ENCODE peak calls at places on chromosomes 11 and 22, in six cellular contexts. K is ovary, J is Peyer's patch, L is tibial artery, E is HCT116, G is PC-9. D is an unnamed sample. For H3K4me1 and H3K9me3, the result is how much of the 10 kb centered on the place peaks cover.

GRCh38 chr11:30573951-30574350 is 12.2 kb downstream of the MPPED2 start:
- DNase-seq in K (no peak), J (no peak), L (no peak), E (no peak), G (no peak), D (no peak)

GRCh38 chr11:119432484-119433368 is 9.8 kb upstream of the THY1 start:
- DNase-seq in K (peak), J (no peak), L (no peak), E (no peak), G (no peak), D (peak)

GRCh38 chr11:114342476-114342875 is 46.3 kb downstream of the NNMT start:
- DNase-seq in K (no peak), J (no peak), L (no peak), E (no peak), G (no peak), D (no peak)

GRCh38 chr11:76598426-76598839 is 72.1 kb downstream of the LRRC32 start:
- DNase-seq in K (no peak), J (peak), L (no peak), E (peak), G (peak), D (peak)

GRCh38 chr11:114180301-114181055 is 115.7 kb upstream of the NNMT start:
- DNase-seq in K (no peak), J (peak), L (no peak), E (no peak), G (no peak), D (no peak)

GRCh38 chr22:26888887-26889286 is 231.5 kb downstream of the MIAT start:
- DNase-seq in K (no peak), J (no peak), L (no peak), E (no peak), G (no peak), D (no peak)

GRCh38 chr11:134658481-134659080 is 246.5 kb upstream of the B3GAT1 start:
- DNase-seq in K (no peak), J (peak), L (peak), E (no peak), G (no peak), D (no peak)

GRCh38 chr11:115207166-115207591 is 297.0 kb downstream of the CADM1 start:
- DNase-seq in K (no peak), J (no peak), L (no peak), E (no peak), G (no peak), D (no peak)

GRCh38 chr11:55956521-55956920 is 13.2 kb downstream of the OR10AG1 start:
- DNase-seq in K (no peak), J (no peak), L (no peak), E (no peak), G (no peak), D (no peak)

GRCh38 chr22:35215993-35216392 is 41.3 kb upstream of the HMGXB4 start:
- DNase-seq in K (no peak), J (no peak), L (no peak), E (no peak), G (no peak), D (no peak)

GRCh38 chr11:71504526-71504925 is 22.5 kb upstream of the KRTAP5-7 start:
- DNase-seq in K (no peak), J (peak), L (no peak), E (no peak), G (peak), D (no peak)

GRCh38 chr11:65767406-65767805 is 13.4 kb downstream of the AP5B1 start:
- DNase-seq in K (no peak), J (no peak), L (no peak), E (no peak), G (no peak), D (no peak)

GRCh38 chr11:11463397-11463796 is 110.3 kb upstream of the CSNK2A3 start:
- DNase-seq in K (no peak), J (no peak), L (no peak), E (no peak), G (no peak), D (no peak)

GRCh38 chr11:1138053-1138452 is 19.7 kb upstream of the MUC5AC start:
- DNase-seq in K (no peak), J (peak), L (no peak), E (no peak), G (no peak), D (no peak)

GRCh38 chr11:27972432-27973170 is 135.4 kb downstream of the KIF18A start:
- DNase-seq in K (no peak), J (no peak), L (no peak), E (no peak), G (no peak), D (no peak)

GRCh38 chr11:112085822-112086421 is 634 bp downstream of the TIMM8B start:
- DNase-seq in K (no peak), J (no peak), L (no peak), E (no peak), G (no peak), D (no peak)

GRCh38 chr22:27488456-27489224 is 312.9 kb downstream of the MN1 start:
- DNase-seq in K (no peak), J (no peak), L (peak), E (no peak), G (no peak), D (peak)

GRCh38 chr22:25120093-25120561 is 79.5 kb upstream of the CRYBB3 start:
- DNase-seq in K (no peak), J (peak), L (no peak), E (peak), G (peak), D (no peak)

DNA sequence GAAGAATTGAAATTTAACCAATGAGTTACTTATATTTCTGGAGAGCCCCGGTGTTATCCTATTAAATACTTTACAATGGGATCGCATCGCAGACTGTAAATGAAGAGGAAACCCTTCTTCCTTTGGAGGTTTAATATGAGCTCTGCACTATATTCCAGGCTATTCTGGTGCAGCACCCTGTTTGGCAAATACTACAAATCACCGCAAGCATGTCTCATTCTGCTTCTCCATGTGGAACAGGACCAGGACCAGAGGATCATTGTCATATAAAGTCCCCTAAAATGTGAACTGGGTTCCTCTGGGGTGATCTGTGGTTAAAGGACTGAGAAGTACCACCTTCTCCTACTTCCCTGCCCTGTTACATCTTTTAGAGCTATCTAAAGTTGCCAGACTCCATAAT is 703.7 kb downstream of the DLG2 start:
- DNase-seq in K (no peak), J (no peak), L (no peak), E (no peak), G (no peak), D (no peak)
- H3K4me1 ChIP-seq in K (under half), J (under half), L (under half), E (under half), G (under half), D (under half)

DNA sequence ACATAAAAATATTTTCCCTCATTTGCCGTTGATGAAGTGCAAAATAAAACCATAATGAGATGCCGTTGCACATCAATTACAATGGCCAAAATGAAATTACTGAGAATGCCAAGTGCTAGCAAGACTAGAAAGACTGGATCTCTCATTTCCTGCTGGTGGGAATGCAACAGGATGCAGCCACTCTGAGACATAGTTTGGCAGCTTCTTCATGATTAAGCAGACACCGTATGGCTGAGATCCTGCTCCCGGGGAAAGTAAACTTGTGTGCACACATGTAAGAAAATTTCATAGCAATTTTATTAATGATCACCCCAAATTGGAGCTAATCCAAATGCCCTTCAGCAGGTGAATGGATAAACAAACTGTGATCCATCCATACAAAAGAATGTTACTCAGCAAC is 1013.2 kb downstream of the TBC1D22A start:
- DNase-seq in K (no peak), J (no peak), L (no peak), E (no peak), G (no peak), D (no peak)
- H3K9me3 ChIP-seq in K (under half), J (under half), L (under half), E (under half), G (under half), D (under half)

GRCh38 chr22:37601540-37602442 is 6.8 kb upstream of the GGA1 start:
- DNase-seq in K (no peak), J (peak), L (no peak), E (peak), G (peak), D (no peak)
- H3K4me3 ChIP-seq in K (no peak), J (peak), L (no peak), E (no peak), G (peak), D (no peak)

DNA sequence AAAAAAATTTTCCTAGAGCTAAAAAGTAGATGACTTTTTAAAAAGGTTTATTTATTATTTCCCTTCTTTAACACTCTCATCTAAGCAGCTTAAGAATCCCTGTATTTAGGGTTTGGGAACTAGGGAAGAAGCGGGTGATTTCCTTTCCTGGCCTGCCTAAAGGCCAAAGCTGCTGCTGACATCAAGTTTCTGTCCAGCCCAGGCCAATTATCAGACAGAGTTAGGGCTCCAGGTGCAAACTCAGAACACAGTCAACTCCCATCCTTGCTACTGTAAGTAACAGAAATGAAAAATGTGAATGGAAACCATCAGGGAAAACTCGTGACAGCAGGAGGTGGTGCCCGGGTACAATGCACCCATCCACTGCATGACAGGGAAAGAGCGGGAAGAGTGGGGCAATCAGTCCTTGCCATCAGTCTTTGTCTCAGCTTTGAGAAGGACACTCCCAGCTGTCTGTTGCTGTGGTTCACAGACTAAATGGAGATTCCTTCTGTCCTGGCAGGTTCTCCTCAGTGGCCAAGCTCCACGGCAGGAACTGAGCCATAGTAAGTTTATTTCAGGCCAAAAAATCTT is 109.0 kb downstream of the CCDC81 start:
- DNase-seq in K (no peak), J (no peak), L (no peak), E (no peak), G (peak), D (no peak)
- H3K4me1 ChIP-seq in K (under half), J (under half), L (under half), E (under half), G (under half), D (under half)

GRCh38 chr22:29299136-29299900 is 7.1 kb upstream of the GAS2L1 start:
- DNase-seq in K (no peak), J (no peak), L (no peak), E (no peak), G (no peak), D (no peak)

GRCh38 chr22:29300807-29301601 is 5.4 kb upstream of the GAS2L1 start:
- DNase-seq in K (no peak), J (no peak), L (no peak), E (no peak), G (no peak), D (no peak)

GRCh38 chr22:29301716-29302401 is 4.6 kb upstream of the GAS2L1 start:
- DNase-seq in K (no peak), J (peak), L (no peak), E (no peak), G (no peak), D (no peak)

GRCh38 chr22:29298641-29299040 is 7.8 kb upstream of the GAS2L1 start:
- DNase-seq in K (no peak), J (no peak), L (no peak), E (no peak), G (no peak), D (no peak)

GRCh38 chr22:29300467-29300806 is 6.0 kb upstream of the GAS2L1 start:
- DNase-seq in K (no peak), J (no peak), L (no peak), E (no peak), G (no peak), D (no peak)
- H3K9me3 ChIP-seq in K (under half), J (under half), L (under half), E (under half), G (under half), D (under half)

DNA sequence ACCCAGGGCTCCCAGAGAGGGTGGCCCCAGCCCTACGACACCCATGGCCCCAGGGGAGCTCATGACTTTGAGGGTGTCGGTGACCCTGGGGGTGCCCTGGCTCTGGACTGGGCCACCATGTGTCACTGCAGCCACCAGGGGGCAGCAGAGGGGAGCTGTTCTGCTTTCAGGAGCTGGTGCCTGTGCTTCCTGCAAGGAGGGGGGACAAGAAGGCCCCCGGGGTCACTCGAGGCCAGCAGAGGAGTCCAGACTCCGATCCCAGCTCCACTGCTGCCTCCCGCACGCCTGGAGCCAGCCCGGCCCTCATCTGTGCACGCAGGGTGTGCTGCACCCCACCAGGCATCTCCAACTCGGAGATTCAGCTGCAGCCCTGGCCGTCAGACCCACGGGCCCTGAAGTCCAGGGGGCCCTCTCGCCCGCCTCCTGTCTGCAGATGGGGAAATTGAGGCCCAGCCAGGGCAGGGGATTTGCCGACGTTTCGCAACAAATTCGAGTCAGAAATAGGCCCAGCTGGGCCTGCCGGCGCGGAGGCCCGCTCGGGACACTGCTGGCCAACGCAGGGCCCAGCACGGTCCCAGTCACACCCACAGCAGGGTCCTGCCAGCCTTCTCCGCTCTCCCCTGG is 29.5 kb upstream of the WNT7B start:
- DNase-seq in K (peak), J (peak), L (peak), E (peak), G (peak), D (peak)
- H3K4me3 ChIP-seq in K (no peak), J (peak), L (no peak), E (peak), G (peak), D (peak)

DNA sequence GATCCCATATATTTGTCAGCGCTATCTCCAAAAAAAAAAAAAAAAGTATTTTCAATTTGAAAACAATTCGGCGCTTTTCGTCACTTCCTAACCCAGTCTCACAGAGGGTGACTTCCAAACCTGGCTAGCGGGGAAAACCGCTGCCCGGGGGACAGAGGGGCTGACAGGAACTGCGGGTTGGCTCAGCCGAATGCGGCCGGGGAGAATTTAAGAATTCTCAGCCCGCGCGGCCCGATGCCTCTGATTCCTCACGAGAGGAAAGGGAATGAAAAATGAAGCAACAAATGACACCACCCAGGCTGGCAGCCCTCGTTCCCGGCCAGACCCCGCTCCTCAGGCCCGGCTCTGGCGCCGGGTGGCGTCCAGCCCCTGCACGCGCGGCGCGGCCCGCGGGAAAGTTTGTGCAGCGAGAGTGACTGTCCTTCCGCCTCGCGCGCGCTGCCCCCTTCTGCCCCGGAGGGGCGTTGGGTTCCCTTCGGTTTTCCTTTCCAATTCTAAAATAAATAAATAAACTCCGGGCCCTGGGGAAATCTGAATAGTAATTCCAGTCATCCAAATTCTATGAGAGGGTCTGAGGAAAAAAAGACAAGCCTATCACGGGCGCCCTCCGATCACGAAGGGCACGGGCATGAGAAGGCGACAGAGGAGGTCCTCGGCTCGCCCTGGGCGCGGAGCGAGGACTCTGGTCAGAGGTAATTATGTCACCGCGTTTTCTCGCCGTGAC is 4.8 kb upstream of the PAX6 start:
- DNase-seq in K (no peak), J (no peak), L (no peak), E (no peak), G (no peak), D (no peak)
- H3K4me1 ChIP-seq in K (under half), J (under half), L (under half), E (under half), G (under half), D (under half)

GRCh38 chr11:62552931-62553838 is 6.6 kb upstream of the AHNAK start:
- DNase-seq in K (peak), J (peak), L (peak), E (peak), G (peak), D (peak)

GRCh38 chr11:62553839-62554361 is 7.3 kb upstream of the AHNAK start:
- DNase-seq in K (no peak), J (peak), L (no peak), E (peak), G (peak), D (peak)

GRCh38 chr11:62555464-62556092 is 9.0 kb upstream of the AHNAK start:
- DNase-seq in K (no peak), J (peak), L (peak), E (no peak), G (peak), D (no peak)

GRCh38 chr11:62554377-62554776 is 7.8 kb upstream of the AHNAK start:
- DNase-seq in K (no peak), J (no peak), L (peak), E (no peak), G (no peak), D (no peak)

DNA sequence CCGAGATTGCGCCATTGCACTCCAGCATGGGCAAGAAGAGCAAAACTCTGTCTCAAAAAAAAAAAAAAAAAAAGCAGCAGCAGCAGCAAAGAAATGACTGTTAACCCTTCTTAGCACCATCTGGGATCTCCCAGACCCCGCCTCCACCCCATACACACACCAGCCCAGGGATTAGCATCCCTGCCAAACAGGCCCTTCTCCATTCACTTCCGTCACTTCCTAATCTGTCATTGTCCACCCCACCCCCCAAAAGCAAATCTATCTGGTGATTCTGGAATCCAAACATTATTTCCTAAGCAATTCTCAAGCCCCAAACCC is 5.8 kb upstream of the AHNAK start:
- DNase-seq in K (no peak), J (no peak), L (no peak), E (no peak), G (peak), D (no peak)
- H3K9me3 ChIP-seq in K (under half), J (under half), L (under half), E (under half), G (under half), D (under half)

D was measured in SJSA1.